ENCODE peak calls at places on chromosomes 16 and 17, in six cellular contexts. T is IMR-90, C is mesenchymal stem cell, Q is H9, R is H1, I is trophoblast cell. W is an unnamed sample.

GRCh38 chr16:29729116-29729521 is 16.7 kb downstream of the C16orf54 start:
- DNase-seq in T (peak; percentile 49), C (peak; percentile 61), Q (no peak), R (no peak), I (peak; percentile 61), W (peak; percentile 36)

GRCh38 chr16:9527976-9528375 is 436.5 kb downstream of the HAPSTR1 start:
- DNase-seq in T (no peak), C (no peak), Q (no peak), R (no peak), I (peak; percentile 68), W (peak; percentile 18)

GRCh38 chr17:81665205-81666091 is 957 bp downstream of the OXLD1 start:
- DNase-seq in T (peak; percentile 6), C (no peak), Q (peak; percentile 35), R (no peak), I (no peak), W (no peak)

GRCh38 chr16:8614435-8615029 is 7.0 kb upstream of the METTL22 start:
- DNase-seq in T (no peak), C (no peak), Q (no peak), R (no peak), I (no peak), W (no peak)

GRCh38 chr17:31654936-31655335 is 204.1 kb downstream of the COPRS start:
- DNase-seq in T (peak; percentile 12), C (no peak), Q (no peak), R (no peak), I (peak; percentile 96), W (no peak)

GRCh38 chr16:14460726-14461125 is 169.3 kb downstream of the PARN start:
- DNase-seq in T (no peak), C (no peak), Q (no peak), R (no peak), I (no peak), W (no peak)

GRCh38 chr17:43308999-43309398 is 75.2 kb upstream of the RNU2-1 start:
- DNase-seq in T (no peak), C (no peak), Q (no peak), R (no peak), I (no peak), W (no peak)

GRCh38 chr17:42883802-42884553 is 16.6 kb upstream of the G6PC1 start:
- DNase-seq in T (no peak), C (no peak), Q (no peak), R (no peak), I (peak; percentile 45), W (no peak)

GRCh38 chr17:82547981-82548380 is 28.4 kb downstream of the FOXK2 start:
- DNase-seq in T (no peak), C (no peak), Q (no peak), R (no peak), I (no peak), W (no peak)

GRCh38 chr17:45398800-45399199 is 33.9 kb downstream of the ARHGAP27 start:
- DNase-seq in T (no peak), C (no peak), Q (peak; percentile 53), R (no peak), I (no peak), W (no peak)

GRCh38 chr16:68375801-68376536 is 65.2 kb downstream of the PRMT7 start:
- DNase-seq in T (no peak), C (no peak), Q (no peak), R (no peak), I (no peak), W (peak; percentile 21)

GRCh38 chr16:83826146-83826913 is 18.6 kb downstream of the HSBP1 start:
- DNase-seq in T (peak; percentile 78), C (peak; percentile 73), Q (peak; percentile 83), R (no peak), I (peak; percentile 85), W (peak; percentile 80)

GRCh38 chr17:44561237-44561623 is 3.9 kb downstream of the FZD2 start:
- DNase-seq in T (no peak), C (no peak), Q (no peak), R (no peak), I (no peak), W (no peak)

GRCh38 chr16:23414731-23415130 is 38.3 kb downstream of the COG7 start:
- DNase-seq in T (no peak), C (no peak), Q (no peak), R (no peak), I (no peak), W (no peak)

GRCh38 chr17:48215583-48216139 is 108.1 kb downstream of the SNX11 start:
- DNase-seq in T (peak; percentile 28), C (peak; percentile 81), Q (peak; percentile 77), R (no peak), I (no peak), W (peak; percentile 18)

GRCh38 chr17:3572231-3572630 is 14.6 kb upstream of the TRPV3 start:
- DNase-seq in T (no peak), C (no peak), Q (no peak), R (no peak), I (no peak), W (no peak)

GRCh38 chr17:44030482-44030881 is 15.7 kb upstream of the TMEM101 start:
- DNase-seq in T (no peak), C (no peak), Q (no peak), R (no peak), I (no peak), W (no peak)

GRCh38 chr17:82825540-82826124 is 14.2 kb downstream of the ZNF750 start:
- DNase-seq in T (no peak), C (no peak), Q (no peak), R (no peak), I (no peak), W (no peak)

GRCh38 chr16:30417447-30418349 is 10.3 kb downstream of the ZNF771 start:
- DNase-seq in T (peak; percentile 88), C (peak; percentile 88), Q (peak; percentile 91), R (peak; percentile 94), I (peak; percentile 97), W (peak; percentile 94)

GRCh38 chr16:71364306-71364705 is 5.8 kb downstream of the CALB2 start:
- DNase-seq in T (no peak), C (no peak), Q (no peak), R (no peak), I (no peak), W (no peak)

GRCh38 chr17:81428121-81428515 is 32.9 kb downstream of the BAHCC1 start:
- DNase-seq in T (no peak), C (no peak), Q (no peak), R (no peak), I (no peak), W (no peak)

GRCh38 chr16:47888142-47888541 is 267.7 kb downstream of the ABCC12 start:
- DNase-seq in T (peak; percentile 49), C (peak; percentile 57), Q (peak; percentile 56), R (peak; percentile 34), I (peak; percentile 73), W (no peak)

GRCh38 chr17:7940034-7940433 is 8.0 kb downstream of the CNTROB start:
- DNase-seq in T (no peak), C (no peak), Q (no peak), R (no peak), I (no peak), W (no peak)

GRCh38 chr16:19119564-19119963 is 5.8 kb downstream of the ITPRIPL2 start:
- DNase-seq in T (peak; percentile 91), C (peak; percentile 90), Q (no peak), R (no peak), I (peak; percentile 32), W (no peak)

GRCh38 chr16:72312862-72313261 is 140.9 kb upstream of the PMFBP1 start:
- DNase-seq in T (peak; percentile 25), C (no peak), Q (no peak), R (no peak), I (no peak), W (no peak)

GRCh38 chr16:68244903-68245853 is at the start of gene PLA2G15:
- DNase-seq in T (peak; percentile 94), C (peak; percentile 95), Q (peak; percentile 95), R (peak; percentile 70), I (peak; percentile 92), W (peak; percentile 91)

GRCh38 chr17:15981208-15981607 is 18.3 kb downstream of the ZSWIM7 start:
- DNase-seq in T (no peak), C (no peak), Q (no peak), R (no peak), I (no peak), W (no peak)

DNA sequence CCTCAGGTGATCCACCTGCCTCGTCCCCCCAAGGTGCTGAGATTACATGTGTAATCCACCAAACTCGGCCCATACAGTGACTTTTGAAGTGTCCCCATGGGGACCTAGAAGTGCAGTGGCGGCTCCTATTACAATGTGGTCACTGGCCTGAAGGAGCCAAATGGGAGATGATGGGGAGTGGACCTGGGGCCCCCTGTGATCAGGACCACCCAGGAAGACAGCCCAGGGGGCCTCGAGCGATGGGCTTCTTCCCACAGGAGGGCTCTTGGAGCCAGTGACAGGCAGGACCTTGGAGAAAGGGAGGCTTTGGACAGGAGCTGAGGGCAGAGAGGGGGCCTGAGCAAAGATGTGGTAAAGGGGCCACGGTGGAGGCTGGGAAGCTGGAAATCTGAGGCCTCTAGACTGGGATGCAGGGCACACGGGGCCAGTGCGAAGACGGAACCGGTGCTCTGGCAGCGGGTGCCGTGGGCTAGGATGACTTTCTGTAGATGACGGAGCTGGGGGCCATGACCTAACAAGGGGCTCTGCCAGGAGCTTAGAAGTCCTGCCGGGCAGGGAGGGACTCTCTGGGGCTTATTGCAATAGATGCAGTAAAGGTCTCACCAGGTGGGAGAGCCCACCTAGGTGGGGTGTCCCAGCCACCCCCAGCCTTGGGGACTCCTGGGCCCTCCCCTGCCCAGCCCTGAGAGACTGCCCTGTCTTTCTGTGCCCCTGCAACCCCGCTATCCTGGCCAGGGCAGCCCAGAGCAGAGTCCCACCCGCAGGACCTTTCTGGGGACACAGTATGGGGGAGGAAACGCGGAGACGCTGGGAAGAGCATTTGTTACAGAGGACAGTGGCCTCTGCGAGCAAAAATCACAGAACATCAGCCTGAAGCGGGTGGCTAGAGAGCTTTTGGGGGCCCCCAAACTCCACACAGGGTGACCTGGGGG is 2.7 kb upstream of the C17orf99 start:
- DNase-seq in T (no peak), C (no peak), Q (no peak), R (no peak), I (no peak), W (no peak)
- H2BK5ac ChIP-seq in T (no peak overlapping the region), C (no peak overlapping the region), Q (no peak overlapping the region), R (no peak overlapping the region), I (no peak overlapping the region), W (no peak overlapping the region)

GRCh38 chr16:58148526-58148925 is 19.3 kb upstream of the CFAP20 start:
- DNase-seq in T (no peak), C (no peak), Q (no peak), R (no peak), I (no peak), W (no peak)
- H2AFZ ChIP-seq in T (no peak overlapping the region), C (no peak overlapping the region), Q (no peak overlapping the region), R (peak overlapping the region; percentile 90), I (no peak overlapping the region), W (peak overlapping the region; percentile 2)

DNA sequence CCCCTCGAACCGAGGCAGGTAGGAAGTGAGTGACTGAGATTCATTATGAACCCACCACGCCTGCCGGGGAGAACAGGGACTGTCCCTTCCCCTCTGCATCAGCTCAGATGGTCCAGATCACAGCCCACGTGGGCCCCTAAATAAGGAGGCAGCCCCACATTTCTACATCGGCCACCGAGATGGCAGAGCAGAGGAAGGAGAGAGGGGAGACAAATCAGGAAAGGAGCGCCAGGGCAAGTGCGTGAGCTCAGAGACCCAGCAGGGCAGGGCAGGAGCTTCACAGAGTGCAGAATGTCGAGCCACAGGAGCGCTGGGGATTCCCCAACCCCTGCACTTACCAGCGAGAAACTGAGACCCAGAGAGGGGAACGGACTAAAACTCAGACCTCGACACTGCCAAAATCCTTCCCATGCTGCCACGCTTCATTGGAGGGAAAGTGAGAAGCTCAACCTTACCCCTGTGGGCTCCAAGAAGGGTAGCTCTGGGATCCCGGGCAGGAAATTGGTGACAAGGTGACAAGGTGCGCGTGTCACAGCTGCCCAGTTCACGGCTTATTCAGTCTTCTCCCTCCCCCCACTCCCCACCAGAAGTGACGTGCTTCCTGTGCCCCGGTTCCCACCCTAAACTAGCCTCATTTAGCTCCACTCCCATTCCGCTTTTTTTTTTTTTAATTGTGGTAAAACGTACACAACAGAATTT is at the start of gene ICAM2:
- DNase-seq in T (no peak), C (no peak), Q (no peak), R (no peak), I (no peak), W (no peak)
- H3K4me2 ChIP-seq in T (peak within 1 kb of the TSS; percentile 30), C (no peak within 1 kb of the TSS), Q (peak within 1 kb of the TSS; percentile 32), R (peak within 1 kb of the TSS; percentile 55), I (no peak within 1 kb of the TSS), W (no peak within 1 kb of the TSS)

GRCh38 chr17:67717624-67718324 is at the start of gene NOL11:
- DNase-seq in T (peak; percentile 98), C (peak; percentile 98), Q (peak; percentile 100), R (peak; percentile 99), I (peak; percentile 100), W (peak; percentile 99)
- H2BK5ac ChIP-seq in T (peak within 1 kb of the TSS; percentile 66), C (no peak within 1 kb of the TSS), Q (peak within 1 kb of the TSS; percentile 20), R (peak within 1 kb of the TSS; percentile 82), I (peak within 1 kb of the TSS; percentile 73), W (no peak within 1 kb of the TSS)